ENCODE peak calls at places on chromosome 10, in seven cellular contexts. E, X, O, J, S, Z and Q are unnamed samples.

GRCh38 chr10:131452926-131453771 is 141.6 kb upstream of the TCERG1L start:
- DNase-seq in J (no peak), Z (no peak), E (no peak), X (no peak), S (no peak), O (peak), Q (peak)

GRCh38 chr10:8282340-8282739 is 227.9 kb downstream of the GATA3 start:
- DNase-seq in X (no peak), O (no peak), E (no peak), S (no peak), J (no peak), Z (no peak), Q (no peak)

GRCh38 chr10:122113161-122113944 is 124.4 kb downstream of the TACC2 start:
- DNase-seq in O (no peak), Z (peak), S (peak), X (peak), J (no peak), E (peak), Q (peak)

GRCh38 chr10:50576245-50576815 is 47.4 kb downstream of the SGMS1 start:
- DNase-seq in X (no peak), O (peak), Z (no peak), E (peak), S (no peak), J (no peak), Q (no peak)

GRCh38 chr10:78470267-78471103 is 436.8 kb downstream of the RPS24 start:
- DNase-seq in O (no peak), J (no peak), X (no peak), E (no peak), Z (no peak), S (no peak), Q (no peak)

GRCh38 chr10:78502208-78502943 is 468.7 kb downstream of the RPS24 start:
- DNase-seq in J (no peak), S (no peak), O (no peak), Z (no peak), X (no peak), E (no peak), Q (no peak)

GRCh38 chr10:10366836-10367235 is 650.8 kb upstream of the CELF2 start:
- DNase-seq in E (no peak), O (no peak), S (no peak), X (no peak), Z (no peak), J (no peak), Q (no peak)

GRCh38 chr10:84328303-84329093 is at the start of gene CCSER2:
- DNase-seq in J (peak), S (peak), E (peak), Z (peak), X (peak), O (peak), Q (peak)

GRCh38 chr10:2049560-2049959 is 312.2 kb upstream of the ADARB2 start:
- DNase-seq in S (no peak), J (no peak), Z (no peak), E (no peak), X (no peak), O (no peak), Q (no peak)

GRCh38 chr10:53453196-53453595 is 680.6 kb upstream of the MBL2 start:
- DNase-seq in S (no peak), E (no peak), J (no peak), X (no peak), O (no peak), Z (no peak), Q (no peak)
- TF ChIP-seq CTCF in S (no peak), E (no peak), J (no peak), X (no peak), O (no peak), Z (no peak), Q (no peak)

GRCh38 chr10:75294866-75295692 is 59.3 kb upstream of the COMTD1 start:
- DNase-seq in Z (peak), E (peak), J (peak), O (peak), S (peak), X (peak), Q (peak)
- TF ChIP-seq CTCF in Z (peak), E (peak), J (peak), O (no peak), S (peak), X (peak), Q (no peak)

DNA sequence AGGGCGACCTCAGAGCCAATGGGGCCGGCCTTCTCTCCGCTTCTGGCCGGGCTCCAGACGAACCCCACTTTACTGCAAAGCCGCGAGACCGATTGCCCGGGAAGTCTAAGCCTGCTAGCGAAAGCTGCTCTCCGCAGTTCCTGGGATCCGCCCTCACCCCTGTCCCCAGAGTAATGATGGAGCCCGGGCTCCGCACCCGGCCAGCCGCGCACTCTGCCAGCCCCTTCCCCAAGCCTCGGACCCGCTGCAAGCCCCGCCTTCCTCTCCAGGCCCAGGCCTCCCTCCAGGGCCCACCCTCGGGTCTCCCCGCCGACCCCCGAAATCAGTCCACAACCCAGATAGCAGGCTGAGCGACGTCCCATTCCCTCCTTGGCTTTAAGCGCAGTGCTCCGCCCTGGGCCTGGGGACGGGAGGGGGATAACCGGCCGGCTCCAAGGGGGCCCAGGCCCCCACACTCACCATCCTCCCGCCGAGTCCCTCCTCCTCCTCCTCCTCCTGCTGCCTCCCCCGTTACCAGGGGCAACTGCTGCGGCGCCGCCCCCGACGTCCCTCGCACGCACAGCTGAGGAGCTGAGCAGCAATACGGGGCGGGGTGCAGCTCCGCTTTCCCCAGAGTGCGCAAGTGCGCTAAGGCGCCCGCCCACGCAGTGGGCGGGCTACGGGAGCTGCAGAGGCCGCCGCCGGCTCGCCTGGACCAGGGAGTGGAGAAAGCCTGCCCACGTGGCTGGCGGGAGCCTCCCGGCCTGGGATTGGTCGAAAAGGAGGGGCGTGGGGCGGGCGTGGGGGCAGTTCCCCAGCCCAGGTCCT is at the start of gene ARL3:
- DNase-seq in E (peak), Z (peak), J (peak), S (peak), O (peak), X (peak), Q (peak)
- TF ChIP-seq CTCF in E (peak), Z (no peak), J (peak), S (peak), O (peak), X (no peak), Q (no peak)

GRCh38 chr10:33116293-33116697 is 158.3 kb upstream of the ITGB1 start:
- DNase-seq in Z (no peak), X (no peak), E (no peak), S (no peak), J (no peak), O (no peak), Q (no peak)
- TF ChIP-seq CTCF in Z (no peak), X (peak), E (peak), S (peak), J (peak), O (peak), Q (peak)

DNA sequence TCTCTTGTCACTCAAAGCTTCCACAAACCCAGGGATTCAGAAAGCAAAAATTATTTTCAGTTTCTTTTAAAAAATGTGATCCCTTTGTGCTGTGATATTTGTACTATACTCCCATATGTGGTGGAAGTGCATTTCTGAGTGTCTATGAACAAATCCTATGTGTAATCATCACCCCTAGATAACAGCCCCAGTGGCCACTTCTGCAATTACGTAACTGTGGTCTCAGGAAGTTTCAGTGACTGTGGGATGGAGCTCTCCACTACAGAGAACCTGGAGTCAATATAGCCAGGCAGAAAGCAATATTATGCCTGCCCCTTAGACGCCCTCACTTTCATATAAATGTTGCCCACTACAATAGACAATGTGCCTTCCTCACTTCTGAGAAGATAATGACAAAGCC is 1101.7 kb upstream of the GHITM start:
- DNase-seq in E (no peak), S (no peak), J (no peak), O (no peak), X (no peak), Z (no peak), Q (no peak)
- TF ChIP-seq CTCF in E (no peak), S (no peak), J (no peak), O (no peak), X (no peak), Z (no peak), Q (no peak)

GRCh38 chr10:103706047-103706446 is 149.3 kb downstream of the SH3PXD2A start:
- DNase-seq in S (no peak), X (no peak), O (no peak), J (no peak), Z (no peak), E (no peak), Q (no peak)
- TF ChIP-seq CTCF in S (no peak), X (no peak), O (peak), J (no peak), Z (no peak), E (no peak), Q (no peak)

GRCh38 chr10:93485690-93486089 is 3.6 kb upstream of the MYOF start:
- DNase-seq in O (no peak), S (no peak), E (no peak), X (no peak), Z (no peak), J (no peak), Q (no peak)
- TF ChIP-seq CTCF in O (no peak), S (no peak), E (no peak), X (peak), Z (no peak), J (no peak), Q (no peak)